ENCODE peak calls at places on chromosomes 3 and 15, in nine cellular contexts. W is B cell; K is CD4-positive, alpha-beta T cell; A is cardiac fibroblast; U is fibroblast of mammary gland; D is neural progenitor cell; E is AG09309; G is HFFc6; S is BE2C. M is an unnamed sample.

GRCh38 chr3:195025881-195026200 is 245.1 kb downstream of the XXYLT1 start:
- DNase-seq in W (no peak), G (no peak), K (no peak), A (no peak), S (no peak), E (no peak), D (no peak), U (no peak), M (no peak)

GRCh38 chr3:112327371-112327951 is 5.5 kb upstream of the CD200 start:
- DNase-seq in G (peak; percentile 59), E (peak; percentile 21), U (peak; percentile 64), W (peak; percentile 34), S (peak; percentile 57), D (peak; percentile 37), A (peak; percentile 86), K (peak; percentile 25), M (no peak)

GRCh38 chr15:88982304-88982945 is 69.2 kb upstream of the MFGE8 start:
- DNase-seq in A (peak; percentile 94), U (peak; percentile 96), K (no peak), D (no peak), S (peak; percentile 47), G (peak; percentile 57), W (no peak), E (peak; percentile 59), M (no peak)

GRCh38 chr3:60202052-60202753 is 1049.0 kb downstream of the FHIT start:
- DNase-seq in K (no peak), U (no peak), E (no peak), S (no peak), W (no peak), D (no peak), G (no peak), A (no peak), M (no peak)

GRCh38 chr15:88132499-88132898 is 124.0 kb downstream of the NTRK3 start:
- DNase-seq in E (no peak), U (no peak), W (no peak), D (no peak), S (no peak), K (no peak), A (no peak), G (no peak), M (no peak)

GRCh38 chr3:99666201-99666600 is 27.8 kb downstream of the COL8A1 start:
- DNase-seq in G (no peak), D (no peak), E (no peak), W (no peak), A (peak; percentile 45), S (no peak), U (peak; percentile 65), K (no peak), M (no peak)

GRCh38 chr3:57109437-57110199 is 49.2 kb downstream of the SPATA12 start:
- DNase-seq in K (no peak), S (no peak), D (peak; percentile 74), U (no peak), G (no peak), A (no peak), W (no peak), E (no peak), M (no peak)

GRCh38 chr3:141148770-141149169 is 82.9 kb upstream of the PXYLP1 start:
- DNase-seq in A (no peak), K (no peak), E (no peak), W (no peak), D (no peak), U (no peak), G (no peak), S (no peak), M (no peak)

GRCh38 chr15:64845183-64845611 is 3.5 kb downstream of the PLEKHO2 start:
- DNase-seq in D (peak; percentile 7), W (no peak), E (no peak), G (no peak), S (no peak), U (no peak), K (no peak), A (peak; percentile 70), M (no peak)

GRCh38 chr15:60520041-60520824 is 41.3 kb upstream of the ICE2 start:
- DNase-seq in U (peak; percentile 43), K (no peak), E (no peak), W (no peak), S (no peak), G (peak; percentile 15), D (no peak), A (no peak), M (no peak)

GRCh38 chr15:85825719-85826118 is 31.0 kb upstream of the KLHL25 start:
- DNase-seq in G (no peak), K (no peak), U (no peak), E (no peak), S (peak; percentile 22), A (no peak), D (no peak), W (no peak), M (no peak)

GRCh38 chr3:156151824-156152428 is 31.5 kb downstream of the KCNAB1 start:
- DNase-seq in A (peak; percentile 86), K (peak; percentile 48), D (peak; percentile 80), W (no peak), G (peak; percentile 38), S (peak; percentile 83), E (no peak), U (peak; percentile 76), M (peak; percentile 27)

GRCh38 chr3:125023833-125024560 is 31.8 kb downstream of the HEG1 start:
- DNase-seq in D (no peak), A (no peak), G (no peak), E (no peak), K (no peak), S (no peak), U (no peak), W (no peak), M (no peak)

GRCh38 chr15:59137566-59137965 is 32.6 kb downstream of the CCNB2 start:
- DNase-seq in A (no peak), S (no peak), D (no peak), U (no peak), K (no peak), W (no peak), G (no peak), E (no peak), M (no peak)

GRCh38 chr3:189999718-190000117 is 121.0 kb downstream of the P3H2 start:
- DNase-seq in E (no peak), S (no peak), A (no peak), D (no peak), U (no peak), G (no peak), K (no peak), W (no peak), M (no peak)

GRCh38 chr3:105752791-105753415 is 115.9 kb downstream of the CBLB start:
- DNase-seq in U (no peak), D (no peak), A (peak; percentile 41), S (peak; percentile 53), K (peak; percentile 49), E (no peak), G (peak; percentile 51), W (no peak), M (peak; percentile 30)

GRCh38 chr15:101059381-101060341 is 140.5 kb downstream of the LRRK1 start:
- DNase-seq in K (no peak), S (no peak), W (no peak), E (no peak), U (no peak), A (no peak), D (no peak), G (no peak), M (no peak)

GRCh38 chr3:178397836-178398235 is 138.4 kb upstream of the KCNMB2 start:
- DNase-seq in K (no peak), E (no peak), A (peak; percentile 15), U (peak; percentile 90), D (no peak), G (no peak), S (no peak), W (no peak), M (no peak)

GRCh38 chr3:193778676-193779075 is 185.7 kb downstream of the OPA1 start:
- DNase-seq in W (no peak), E (no peak), A (no peak), S (no peak), K (no peak), U (no peak), D (no peak), G (no peak), M (no peak)

GRCh38 chr15:64693134-64693533 is 82.3 kb downstream of the RBPMS2 start:
- DNase-seq in G (peak; percentile 85), W (no peak), A (peak; percentile 92), K (no peak), E (peak; percentile 75), S (no peak), D (no peak), U (peak; percentile 89), M (no peak)

GRCh38 chr3:180063783-180064182 is 27.0 kb upstream of the PEX5L start:
- DNase-seq in A (no peak), G (no peak), W (no peak), U (no peak), D (no peak), E (no peak), K (no peak), S (no peak), M (no peak)
- TF ChIP-seq CTCF in A (no peak), G (no peak), W (no peak), U (no peak), D (no peak), E (no peak), K (no peak), S (no peak), M (no peak)

GRCh38 chr3:8996681-8997121 is 33.4 kb upstream of the RAD18 start:
- DNase-seq in G (peak; percentile 48), W (no peak), K (no peak), S (no peak), D (peak; percentile 66), A (peak; percentile 53), E (peak; percentile 41), U (peak; percentile 68), M (no peak)
- TF ChIP-seq CTCF in G (peak; percentile 53), W (no peak), K (no peak), S (no peak), D (peak; percentile 51), A (peak; percentile 27), E (peak; percentile 61), U (peak; percentile 51), M (no peak)

DNA sequence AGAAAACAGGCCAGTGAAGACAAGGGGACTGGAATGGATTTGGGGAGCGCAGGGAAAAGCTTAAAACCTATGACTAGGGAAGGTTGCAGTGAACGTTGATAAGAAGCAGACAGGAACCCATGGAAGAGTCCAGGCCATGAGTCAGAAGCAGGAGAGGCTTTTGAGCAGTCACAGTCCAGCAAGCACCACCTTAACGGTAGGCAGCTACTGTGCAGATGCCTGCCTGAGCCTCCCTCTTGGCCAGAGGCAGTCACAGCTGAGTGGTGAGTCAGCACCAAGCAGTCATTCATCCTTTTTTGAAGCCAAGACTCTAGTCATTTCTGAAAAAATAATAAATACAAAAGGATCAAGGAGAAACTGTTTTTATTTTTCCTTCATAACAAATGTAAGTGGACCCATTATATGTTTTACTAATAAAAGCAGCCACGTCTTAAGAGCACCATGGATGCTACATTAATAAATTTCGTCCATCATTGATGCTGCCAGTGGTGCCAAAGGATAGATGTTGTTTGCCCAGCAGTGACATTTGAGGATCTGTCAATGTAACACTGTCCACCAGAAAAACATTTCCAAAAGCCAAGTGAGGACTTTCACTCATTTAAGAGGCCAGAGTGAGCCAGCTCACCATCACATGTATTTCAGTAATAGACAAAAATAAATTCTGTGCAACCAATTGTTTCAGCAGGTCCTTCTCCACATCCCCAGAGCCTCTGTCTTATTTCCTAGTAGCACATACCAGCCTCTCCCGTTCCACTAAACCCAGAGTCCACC is 42.1 kb upstream of the ACTC1 start:
- DNase-seq in U (peak; percentile 81), E (peak; percentile 25), G (peak; percentile 88), K (no peak), S (peak; percentile 83), A (peak; percentile 36), W (no peak), D (no peak), M (no peak)
- TF ChIP-seq CTCF in U (no peak), E (no peak), G (no peak), K (no peak), S (no peak), A (no peak), W (no peak), D (no peak), M (no peak)

GRCh38 chr3:13623101-13623654 is 74.3 kb downstream of the FBLN2 start:
- DNase-seq in W (no peak), K (no peak), A (peak; percentile 26), D (peak; percentile 14), S (peak; percentile 21), U (no peak), G (no peak), E (no peak), M (no peak)
- TF ChIP-seq CTCF in W (no peak), K (no peak), A (no peak), D (no peak), S (no peak), U (no peak), G (no peak), E (no peak), M (no peak)

M was measured in natural killer cell.